ENCODE peak calls at places on chromosomes 5 and 9, in nine cellular contexts. S, U, C, B, Y, N, M, W and Q are unnamed samples.

GRCh38 chr9:126388964-126389363 is 62.3 kb downstream of the MVB12B start:
- DNase-seq in S (no peak), U (no peak), C (no peak), B (no peak), Y (no peak), N (peak), M (no peak), W (no peak), Q (no peak)

GRCh38 chr5:163437309-163438182 is at the start of gene CCNG1:
- DNase-seq in S (peak), U (peak), C (peak), B (peak), Y (peak), N (peak), M (peak), W (peak), Q (peak)

GRCh38 chr9:16870606-16871357 is at the start of gene BNC2:
- DNase-seq in S (peak), U (no peak), C (peak), B (peak), Y (no peak), N (peak), M (no peak), W (no peak), Q (no peak)

GRCh38 chr5:173477320-173478055 is 139.0 kb downstream of the BOD1 start:
- DNase-seq in S (peak), U (no peak), C (no peak), B (no peak), Y (no peak), N (peak), M (no peak), W (no peak), Q (no peak)

GRCh38 chr5:65359569-65359968 is 122.2 kb downstream of the ADAMTS6 start:
- DNase-seq in S (no peak), U (no peak), C (no peak), B (no peak), Y (no peak), N (no peak), M (no peak), W (no peak), Q (no peak)

GRCh38 chr9:96344458-96345180 is 38.9 kb downstream of the SLC35D2 start:
- DNase-seq in S (peak), U (no peak), C (peak), B (peak), Y (peak), N (no peak), M (no peak), W (no peak), Q (no peak)

GRCh38 chr5:157336423-157336744 is 70.5 kb downstream of the CYFIP2 start:
- DNase-seq in S (no peak), U (no peak), C (no peak), B (no peak), Y (no peak), N (no peak), M (no peak), W (no peak), Q (no peak)

GRCh38 chr5:145471831-145472616 is 363.1 kb downstream of the PRELID2 start:
- DNase-seq in S (no peak), U (no peak), C (no peak), B (no peak), Y (no peak), N (no peak), M (no peak), W (no peak), Q (no peak)

GRCh38 chr9:97906236-97906831 is 16.0 kb downstream of the TRMO start:
- DNase-seq in S (peak), U (no peak), C (no peak), B (no peak), Y (peak), N (no peak), M (no peak), W (no peak), Q (no peak)

GRCh38 chr9:92328225-92328624 is 2.5 kb downstream of the CENPP start:
- DNase-seq in S (peak), U (no peak), C (peak), B (peak), Y (no peak), N (no peak), M (no peak), W (no peak), Q (no peak)

GRCh38 chr5:175148773-175149172 is 295.2 kb downstream of the DRD1 start:
- DNase-seq in S (no peak), U (no peak), C (no peak), B (no peak), Y (no peak), N (no peak), M (no peak), W (no peak), Q (no peak)

GRCh38 chr5:27906481-27906880 is 868.1 kb upstream of the CDH9 start:
- DNase-seq in S (no peak), U (no peak), C (no peak), B (no peak), Y (no peak), N (no peak), M (no peak), W (no peak), Q (no peak)

GRCh38 chr5:74017786-74018211 is 391.8 kb downstream of the ARHGEF28 start:
- DNase-seq in S (peak), U (no peak), C (peak), B (no peak), Y (peak), N (no peak), M (no peak), W (no peak), Q (no peak)

GRCh38 chr9:25850803-25851202 is 172.6 kb upstream of the TUSC1 start:
- DNase-seq in S (no peak), U (no peak), C (no peak), B (no peak), Y (no peak), N (no peak), M (no peak), W (no peak), Q (no peak)

GRCh38 chr5:16260000-16260399 is 80.4 kb upstream of the MARCHF11 start:
- DNase-seq in S (no peak), U (no peak), C (no peak), B (no peak), Y (no peak), N (no peak), M (no peak), W (no peak), Q (no peak)

GRCh38 chr9:70873506-70873905 is 247.9 kb downstream of the TRPM3 start:
- DNase-seq in S (peak), U (no peak), C (no peak), B (no peak), Y (no peak), N (no peak), M (no peak), W (no peak), Q (no peak)

GRCh38 chr5:174581483-174581882 is 142.9 kb upstream of the MSX2 start:
- DNase-seq in S (peak), U (no peak), C (peak), B (peak), Y (peak), N (no peak), M (no peak), W (no peak), Q (no peak)

GRCh38 chr9:88530051-88530450 is 4.9 kb upstream of the NXNL2 start:
- DNase-seq in S (peak), U (no peak), C (no peak), B (no peak), Y (no peak), N (no peak), M (no peak), W (no peak), Q (no peak)

GRCh38 chr9:109861499-109861898 is 81.5 kb downstream of the PALM2AKAP2 start:
- DNase-seq in S (peak), U (no peak), C (no peak), B (no peak), Y (no peak), N (no peak), M (no peak), W (no peak), Q (no peak)

GRCh38 chr5:177410575-177410974 is 1.2 kb upstream of the F12 start:
- DNase-seq in S (no peak), U (no peak), C (no peak), B (no peak), Y (no peak), N (no peak), M (no peak), W (no peak), Q (no peak)

GRCh38 chr5:136080113-136080482 is 51.3 kb downstream of the TGFBI start:
- DNase-seq in S (no peak), U (no peak), C (no peak), B (no peak), Y (no peak), N (no peak), M (no peak), W (no peak), Q (no peak)

GRCh38 chr9:84699897-84700395 is 30.4 kb downstream of the NTRK2 start:
- DNase-seq in S (no peak), U (no peak), C (no peak), B (no peak), Y (no peak), N (no peak), M (no peak), W (no peak), Q (no peak)

GRCh38 chr5:89293849-89294248 is 410.9 kb upstream of the MEF2C start:
- DNase-seq in S (peak), U (no peak), C (no peak), B (no peak), Y (no peak), N (no peak), M (no peak), W (no peak), Q (no peak)

GRCh38 chr9:100082786-100083185 is 16.0 kb downstream of the ERP44 start:
- DNase-seq in S (peak), U (no peak), C (no peak), B (no peak), Y (no peak), N (no peak), M (no peak), W (no peak), Q (no peak)

GRCh38 chr5:142322747-142323479 is 1.9 kb downstream of the SPRY4 start:
- DNase-seq in S (peak), U (no peak), C (no peak), B (no peak), Y (no peak), N (peak), M (no peak), W (no peak), Q (no peak)

GRCh38 chr5:135426102-135427082 is 20.8 kb downstream of the DCANP1 start:
- DNase-seq in S (peak), U (no peak), C (peak), B (peak), Y (no peak), N (no peak), M (no peak), W (no peak), Q (no peak)

GRCh38 chr5:140221697-140222223 is 46.8 kb downstream of the CYSTM1 start:
- DNase-seq in S (peak), U (no peak), C (no peak), B (peak), Y (no peak), N (no peak), M (no peak), W (no peak), Q (no peak)

GRCh38 chr9:97633859-97634485 is 351 bp downstream of the NCBP1 start:
- DNase-seq in S (no peak), U (no peak), C (no peak), B (peak), Y (no peak), N (no peak), M (no peak), W (no peak), Q (no peak)

GRCh38 chr5:757346-757930 is 27.1 kb downstream of the ZDHHC11B start:
- DNase-seq in S (no peak), U (no peak), C (no peak), B (no peak), Y (no peak), N (peak), M (no peak), W (no peak), Q (no peak)

GRCh38 chr5:11047051-11047450 is 286.0 kb upstream of the DAP start:
- DNase-seq in S (no peak), U (no peak), C (no peak), B (no peak), Y (no peak), N (no peak), M (no peak), W (no peak), Q (no peak)

GRCh38 chr9:133114451-133114885 is 6.6 kb downstream of the RALGDS start:
- DNase-seq in S (no peak), U (no peak), C (no peak), B (no peak), Y (peak), N (peak), M (no peak), W (no peak), Q (no peak)

GRCh38 chr9:4904322-4905134 is 80.5 kb upstream of the JAK2 start:
- DNase-seq in S (peak), U (no peak), C (no peak), B (no peak), Y (no peak), N (no peak), M (no peak), W (no peak), Q (no peak)

GRCh38 chr9:87525546-87526303 is 28.1 kb downstream of the DAPK1 start:
- DNase-seq in S (no peak), U (no peak), C (no peak), B (no peak), Y (no peak), N (no peak), M (no peak), W (no peak), Q (no peak)

GRCh38 chr5:9348296-9348996 is 197.4 kb downstream of the SEMA5A start:
- DNase-seq in S (peak), U (no peak), C (no peak), B (no peak), Y (no peak), N (no peak), M (no peak), W (no peak), Q (no peak)

GRCh38 chr5:155046591-155046990 is 33.0 kb downstream of the KIF4B start:
- DNase-seq in S (no peak), U (no peak), C (no peak), B (no peak), Y (no peak), N (no peak), M (no peak), W (no peak), Q (no peak)

GRCh38 chr5:96662725-96663513 is 743 bp downstream of the CAST start:
- DNase-seq in S (peak), U (peak), C (peak), B (peak), Y (peak), N (peak), M (peak), W (peak), Q (peak)